ENCODE peak calls at places on chromosomes 5 and 9, in five cellular contexts. One of them, this sample, is unnamed.

GRCh38 chr5:157343842-157344790 is 78.2 kb downstream of the CYFIP2 start:
- DNase-seq in cardiac fibroblast: no peak
- DNase-seq in keratinocyte: no peak
- DNase-seq in IMR-90: no peak
- DNase-seq in AG10803: peak
- DNase-seq in this sample: no peak

GRCh38 chr5:138212828-138213160 is 329 bp downstream of the CDC23 start:
- DNase-seq in IMR-90: peak
- DNase-seq in cardiac fibroblast: peak
- DNase-seq in AG10803: peak
- DNase-seq in keratinocyte: no peak
- DNase-seq in this sample: no peak

GRCh38 chr5:156036640-156037039 is 290.3 kb upstream of the SGCD start:
- DNase-seq in IMR-90: peak
- DNase-seq in AG10803: peak
- DNase-seq in cardiac fibroblast: no peak
- DNase-seq in keratinocyte: no peak
- DNase-seq in this sample: no peak

GRCh38 chr9:108151161-108151586 is 661.6 kb upstream of the KLF4 start:
- DNase-seq in keratinocyte: peak
- DNase-seq in IMR-90: peak
- DNase-seq in AG10803: peak
- DNase-seq in cardiac fibroblast: peak
- DNase-seq in this sample: peak

GRCh38 chr9:136059851-136060670 is 35.0 kb downstream of the NACC2 start:
- DNase-seq in keratinocyte: no peak
- DNase-seq in cardiac fibroblast: peak
- DNase-seq in IMR-90: peak
- DNase-seq in AG10803: peak
- DNase-seq in this sample: no peak

GRCh38 chr5:137164961-137165360 is 334.2 kb downstream of the SPOCK1 start:
- DNase-seq in IMR-90: no peak
- DNase-seq in AG10803: no peak
- DNase-seq in cardiac fibroblast: no peak
- DNase-seq in keratinocyte: no peak
- DNase-seq in this sample: no peak

GRCh38 chr5:169628891-169629290 is 8.2 kb upstream of the DOCK2 start:
- DNase-seq in cardiac fibroblast: peak
- DNase-seq in AG10803: peak
- DNase-seq in keratinocyte: no peak
- DNase-seq in IMR-90: peak
- DNase-seq in this sample: no peak

GRCh38 chr5:80653497-80653896 is 955 bp upstream of the MSH3 start:
- DNase-seq in cardiac fibroblast: no peak
- DNase-seq in IMR-90: no peak
- DNase-seq in keratinocyte: no peak
- DNase-seq in AG10803: no peak
- DNase-seq in this sample: peak

GRCh38 chr5:64040496-64040895 is 78.3 kb upstream of the HTR1A start:
- DNase-seq in keratinocyte: no peak
- DNase-seq in AG10803: no peak
- DNase-seq in cardiac fibroblast: no peak
- DNase-seq in IMR-90: no peak
- DNase-seq in this sample: no peak

GRCh38 chr9:129962889-129963703 is 79.9 kb downstream of the FNBP1 start:
- DNase-seq in IMR-90: peak
- DNase-seq in keratinocyte: no peak
- DNase-seq in cardiac fibroblast: peak
- DNase-seq in AG10803: peak
- DNase-seq in this sample: peak

GRCh38 chr5:151911011-151911410 is 13.6 kb downstream of the GLRA1 start:
- DNase-seq in IMR-90: no peak
- DNase-seq in keratinocyte: no peak
- DNase-seq in cardiac fibroblast: no peak
- DNase-seq in AG10803: no peak
- DNase-seq in this sample: no peak

GRCh38 chr9:69632768-69633167 is 39.4 kb downstream of the APBA1 start:
- DNase-seq in AG10803: no peak
- DNase-seq in cardiac fibroblast: no peak
- DNase-seq in keratinocyte: no peak
- DNase-seq in IMR-90: no peak
- DNase-seq in this sample: no peak

GRCh38 chr9:135901036-135901758 is 6.1 kb downstream of the CAMSAP1 start:
- DNase-seq in AG10803: no peak
- DNase-seq in cardiac fibroblast: no peak
- DNase-seq in IMR-90: no peak
- DNase-seq in keratinocyte: no peak
- DNase-seq in this sample: no peak

This sample was measured in NB4.